ENCODE peak calls at places on chromosomes 16 and 17, in seven cellular contexts. One of them, this sample, is unnamed.

GRCh38 chr17:32120086-32120485 is 22.2 kb upstream of the RHOT1 start:
- DNase-seq in endothelial cell of umbilical vein: no peak
- DNase-seq in endothelial cell: no peak
- DNase-seq in NCI-H510A treated with DMSO at 0.1 percent for 48 hours: no peak
- DNase-seq in colonic mucosa: no peak
- DNase-seq in COR-L47: peak; percentile 56
- DNase-seq in heart left ventricle: no peak
- DNase-seq in this sample: no peak

GRCh38 chr17:40443196-40443987 is at the start of gene IGFBP4:
- DNase-seq in colonic mucosa: peak; percentile 86
- DNase-seq in COR-L47: peak; percentile 76
- DNase-seq in NCI-H510A treated with DMSO at 0.1 percent for 48 hours: peak; percentile 50
- DNase-seq in heart left ventricle: peak; percentile 86
- DNase-seq in endothelial cell: peak; percentile 88
- DNase-seq in endothelial cell of umbilical vein: peak; percentile 69
- DNase-seq in this sample: peak; percentile 84

GRCh38 chr17:40452074-40452787 is 9.0 kb downstream of the IGFBP4 start:
- DNase-seq in endothelial cell: no peak
- DNase-seq in COR-L47: no peak
- DNase-seq in endothelial cell of umbilical vein: no peak
- DNase-seq in NCI-H510A treated with DMSO at 0.1 percent for 48 hours: no peak
- DNase-seq in colonic mucosa: no peak
- DNase-seq in heart left ventricle: peak; percentile 59
- DNase-seq in this sample: no peak

GRCh38 chr16:2008009-2008526 is 1.6 kb downstream of the ZNF598 start:
- DNase-seq in colonic mucosa: peak; percentile 71
- DNase-seq in NCI-H510A treated with DMSO at 0.1 percent for 48 hours: no peak
- DNase-seq in COR-L47: no peak
- DNase-seq in endothelial cell of umbilical vein: peak; percentile 46
- DNase-seq in heart left ventricle: peak; percentile 24
- DNase-seq in endothelial cell: no peak
- DNase-seq in this sample: peak; percentile 68

GRCh38 chr17:50683434-50684287 is 24.1 kb downstream of the ANKRD40 start:
- DNase-seq in heart left ventricle: no peak
- DNase-seq in endothelial cell of umbilical vein: no peak
- DNase-seq in endothelial cell: no peak
- DNase-seq in COR-L47: no peak
- DNase-seq in colonic mucosa: no peak
- DNase-seq in NCI-H510A treated with DMSO at 0.1 percent for 48 hours: no peak
- DNase-seq in this sample: no peak

GRCh38 chr16:87765473-87765775 is 362 bp downstream of the KLHDC4 start:
- DNase-seq in endothelial cell of umbilical vein: peak; percentile 38
- DNase-seq in heart left ventricle: peak; percentile 21
- DNase-seq in NCI-H510A treated with DMSO at 0.1 percent for 48 hours: no peak
- DNase-seq in COR-L47: no peak
- DNase-seq in colonic mucosa: no peak
- DNase-seq in endothelial cell: peak; percentile 24
- DNase-seq in this sample: peak; percentile 15

GRCh38 chr17:61461967-61462733 is 9.9 kb downstream of the TBX4 start:
- DNase-seq in colonic mucosa: no peak
- DNase-seq in endothelial cell of umbilical vein: no peak
- DNase-seq in endothelial cell: no peak
- DNase-seq in NCI-H510A treated with DMSO at 0.1 percent for 48 hours: no peak
- DNase-seq in COR-L47: no peak
- DNase-seq in heart left ventricle: no peak
- DNase-seq in this sample: no peak

GRCh38 chr16:72560617-72561016 is 388.7 kb upstream of the PMFBP1 start:
- DNase-seq in heart left ventricle: no peak
- DNase-seq in endothelial cell: no peak
- DNase-seq in colonic mucosa: no peak
- DNase-seq in NCI-H510A treated with DMSO at 0.1 percent for 48 hours: no peak
- DNase-seq in COR-L47: peak; percentile 11
- DNase-seq in endothelial cell of umbilical vein: no peak
- DNase-seq in this sample: no peak

GRCh38 chr16:23504453-23505179 is 5.7 kb downstream of the GGA2 start:
- DNase-seq in heart left ventricle: no peak
- DNase-seq in colonic mucosa: peak; percentile 33
- DNase-seq in endothelial cell: no peak
- DNase-seq in endothelial cell of umbilical vein: peak; percentile 87
- DNase-seq in NCI-H510A treated with DMSO at 0.1 percent for 48 hours: no peak
- DNase-seq in COR-L47: peak; percentile 28
- DNase-seq in this sample: peak; percentile 42

GRCh38 chr17:10072086-10072485 is 126.3 kb downstream of the GAS7 start:
- DNase-seq in NCI-H510A treated with DMSO at 0.1 percent for 48 hours: no peak
- DNase-seq in endothelial cell of umbilical vein: no peak
- DNase-seq in endothelial cell: no peak
- DNase-seq in COR-L47: no peak
- DNase-seq in heart left ventricle: no peak
- DNase-seq in colonic mucosa: no peak
- DNase-seq in this sample: no peak

GRCh38 chr17:78839762-78840529 is 668 bp downstream of the USP36 start:
- DNase-seq in endothelial cell: peak; percentile 47
- DNase-seq in heart left ventricle: peak; percentile 54
- DNase-seq in COR-L47: no peak
- DNase-seq in NCI-H510A treated with DMSO at 0.1 percent for 48 hours: peak; percentile 28
- DNase-seq in colonic mucosa: peak; percentile 52
- DNase-seq in endothelial cell of umbilical vein: peak; percentile 27
- DNase-seq in this sample: peak; percentile 60

GRCh38 chr16:8966781-8967436 is 3.2 kb upstream of the USP7 start:
- DNase-seq in colonic mucosa: peak; percentile 56
- DNase-seq in endothelial cell: no peak
- DNase-seq in COR-L47: no peak
- DNase-seq in NCI-H510A treated with DMSO at 0.1 percent for 48 hours: no peak
- DNase-seq in endothelial cell of umbilical vein: no peak
- DNase-seq in heart left ventricle: no peak
- DNase-seq in this sample: peak; percentile 39

GRCh38 chr17:63250830-63251229 is 195.3 kb downstream of the CYB561 start:
- DNase-seq in colonic mucosa: no peak
- DNase-seq in NCI-H510A treated with DMSO at 0.1 percent for 48 hours: no peak
- DNase-seq in endothelial cell: no peak
- DNase-seq in COR-L47: no peak
- DNase-seq in endothelial cell of umbilical vein: no peak
- DNase-seq in heart left ventricle: no peak
- DNase-seq in this sample: no peak

GRCh38 chr16:53924311-53924860 is 220.4 kb downstream of the FTO start:
- DNase-seq in endothelial cell: no peak
- DNase-seq in NCI-H510A treated with DMSO at 0.1 percent for 48 hours: no peak
- DNase-seq in colonic mucosa: no peak
- DNase-seq in heart left ventricle: no peak
- DNase-seq in endothelial cell of umbilical vein: no peak
- DNase-seq in COR-L47: no peak
- DNase-seq in this sample: no peak

GRCh38 chr17:7889166-7889584 is 586 bp downstream of the CHD3 start:
- DNase-seq in COR-L47: peak; percentile 86
- DNase-seq in heart left ventricle: peak; percentile 96
- DNase-seq in endothelial cell: peak; percentile 49
- DNase-seq in NCI-H510A treated with DMSO at 0.1 percent for 48 hours: peak; percentile 93
- DNase-seq in endothelial cell of umbilical vein: peak; percentile 93
- DNase-seq in colonic mucosa: peak; percentile 98
- DNase-seq in this sample: peak; percentile 96

GRCh38 chr17:41975099-41976083 is 8.8 kb downstream of the CNP start:
- DNase-seq in COR-L47: no peak
- DNase-seq in colonic mucosa: no peak
- DNase-seq in endothelial cell of umbilical vein: no peak
- DNase-seq in heart left ventricle: no peak
- DNase-seq in NCI-H510A treated with DMSO at 0.1 percent for 48 hours: no peak
- DNase-seq in endothelial cell: no peak
- DNase-seq in this sample: no peak

GRCh38 chr17:45013021-45013997 is 38.1 kb downstream of the DCAKD start:
- DNase-seq in COR-L47: peak; percentile 73
- DNase-seq in endothelial cell of umbilical vein: no peak
- DNase-seq in heart left ventricle: no peak
- DNase-seq in NCI-H510A treated with DMSO at 0.1 percent for 48 hours: peak; percentile 75
- DNase-seq in colonic mucosa: peak; percentile 29
- DNase-seq in endothelial cell: no peak
- DNase-seq in this sample: no peak

GRCh38 chr16:85056211-85056748 is 28.7 kb downstream of the KIAA0513 start:
- DNase-seq in heart left ventricle: no peak
- DNase-seq in endothelial cell of umbilical vein: peak; percentile 35
- DNase-seq in COR-L47: no peak
- DNase-seq in colonic mucosa: no peak
- DNase-seq in endothelial cell: peak; percentile 31
- DNase-seq in NCI-H510A treated with DMSO at 0.1 percent for 48 hours: no peak
- DNase-seq in this sample: no peak

GRCh38 chr17:9977175-9977574 is 72.1 kb upstream of the RCVRN start:
- DNase-seq in endothelial cell: no peak
- DNase-seq in endothelial cell of umbilical vein: no peak
- DNase-seq in heart left ventricle: no peak
- DNase-seq in colonic mucosa: no peak
- DNase-seq in COR-L47: no peak
- DNase-seq in NCI-H510A treated with DMSO at 0.1 percent for 48 hours: no peak
- DNase-seq in this sample: no peak

GRCh38 chr16:86573646-86574508 is 4.5 kb upstream of the FOXL1 start:
- DNase-seq in endothelial cell of umbilical vein: no peak
- DNase-seq in heart left ventricle: no peak
- DNase-seq in endothelial cell: no peak
- DNase-seq in COR-L47: no peak
- DNase-seq in NCI-H510A treated with DMSO at 0.1 percent for 48 hours: no peak
- DNase-seq in colonic mucosa: no peak
- DNase-seq in this sample: no peak

GRCh38 chr17:63039899-63040602 is 74.0 kb downstream of the TANC2 start:
- DNase-seq in endothelial cell: no peak
- DNase-seq in heart left ventricle: no peak
- DNase-seq in COR-L47: peak; percentile 48
- DNase-seq in endothelial cell of umbilical vein: peak; percentile 5
- DNase-seq in NCI-H510A treated with DMSO at 0.1 percent for 48 hours: peak; percentile 75
- DNase-seq in colonic mucosa: no peak
- DNase-seq in this sample: no peak

GRCh38 chr16:53559552-53559951 is 56.5 kb upstream of the AKTIP start:
- DNase-seq in COR-L47: no peak
- DNase-seq in NCI-H510A treated with DMSO at 0.1 percent for 48 hours: no peak
- DNase-seq in endothelial cell: no peak
- DNase-seq in colonic mucosa: no peak
- DNase-seq in endothelial cell of umbilical vein: no peak
- DNase-seq in heart left ventricle: no peak
- DNase-seq in this sample: no peak

GRCh38 chr16:66300037-66300436 is 66.5 kb upstream of the CDH5 start:
- DNase-seq in endothelial cell: no peak
- DNase-seq in endothelial cell of umbilical vein: no peak
- DNase-seq in colonic mucosa: no peak
- DNase-seq in heart left ventricle: no peak
- DNase-seq in COR-L47: no peak
- DNase-seq in NCI-H510A treated with DMSO at 0.1 percent for 48 hours: no peak
- DNase-seq in this sample: no peak

GRCh38 chr17:44842748-44843147 is 4.9 kb upstream of the HIGD1B start:
- DNase-seq in endothelial cell of umbilical vein: no peak
- DNase-seq in COR-L47: no peak
- DNase-seq in endothelial cell: no peak
- DNase-seq in colonic mucosa: no peak
- DNase-seq in heart left ventricle: peak; percentile 29
- DNase-seq in NCI-H510A treated with DMSO at 0.1 percent for 48 hours: no peak
- DNase-seq in this sample: no peak

GRCh38 chr16:65315004-65315398 is 193.1 kb upstream of the CDH11 start:
- DNase-seq in NCI-H510A treated with DMSO at 0.1 percent for 48 hours: no peak
- DNase-seq in heart left ventricle: peak; percentile 65
- DNase-seq in endothelial cell: no peak
- DNase-seq in endothelial cell of umbilical vein: no peak
- DNase-seq in colonic mucosa: peak; percentile 19
- DNase-seq in COR-L47: no peak
- DNase-seq in this sample: no peak

GRCh38 chr16:46731691-46732555 is 16.2 kb downstream of the MYLK3 start:
- DNase-seq in COR-L47: no peak
- DNase-seq in colonic mucosa: no peak
- DNase-seq in endothelial cell of umbilical vein: no peak
- DNase-seq in heart left ventricle: peak; percentile 52
- DNase-seq in NCI-H510A treated with DMSO at 0.1 percent for 48 hours: no peak
- DNase-seq in endothelial cell: no peak
- DNase-seq in this sample: no peak

GRCh38 chr16:66344533-66345145 is 21.9 kb upstream of the CDH5 start:
- DNase-seq in colonic mucosa: peak; percentile 45
- DNase-seq in heart left ventricle: no peak
- DNase-seq in endothelial cell: peak; percentile 53
- DNase-seq in COR-L47: peak; percentile 53
- DNase-seq in endothelial cell of umbilical vein: peak; percentile 52
- DNase-seq in NCI-H510A treated with DMSO at 0.1 percent for 48 hours: peak; percentile 48
- DNase-seq in this sample: no peak

GRCh38 chr16:72131036-72131435 is 37.4 kb downstream of the DHX38 start:
- DNase-seq in colonic mucosa: no peak
- DNase-seq in NCI-H510A treated with DMSO at 0.1 percent for 48 hours: no peak
- DNase-seq in heart left ventricle: no peak
- DNase-seq in COR-L47: no peak
- DNase-seq in endothelial cell of umbilical vein: no peak
- DNase-seq in endothelial cell: no peak
- DNase-seq in this sample: no peak

GRCh38 chr17:3981455-3981854 is 17.2 kb upstream of the ATP2A3 start:
- DNase-seq in colonic mucosa: no peak
- DNase-seq in endothelial cell of umbilical vein: no peak
- DNase-seq in NCI-H510A treated with DMSO at 0.1 percent for 48 hours: no peak
- DNase-seq in endothelial cell: no peak
- DNase-seq in COR-L47: no peak
- DNase-seq in heart left ventricle: no peak
- DNase-seq in this sample: no peak

GRCh38 chr17:45376171-45376564 is 56.5 kb downstream of the ARHGAP27 start:
- DNase-seq in endothelial cell of umbilical vein: no peak
- DNase-seq in colonic mucosa: no peak
- DNase-seq in NCI-H510A treated with DMSO at 0.1 percent for 48 hours: peak; percentile 46
- DNase-seq in COR-L47: peak; percentile 49
- DNase-seq in endothelial cell: no peak
- DNase-seq in heart left ventricle: no peak
- DNase-seq in this sample: no peak

GRCh38 chr17:75549246-75550138 is 24.0 kb downstream of the LLGL2 start:
- DNase-seq in NCI-H510A treated with DMSO at 0.1 percent for 48 hours: peak; percentile 93
- DNase-seq in endothelial cell: no peak
- DNase-seq in colonic mucosa: peak; percentile 93
- DNase-seq in endothelial cell of umbilical vein: no peak
- DNase-seq in heart left ventricle: no peak
- DNase-seq in COR-L47: peak; percentile 91
- DNase-seq in this sample: peak; percentile 87

GRCh38 chr16:47461598-47462266 is 601 bp downstream of the PHKB start:
- DNase-seq in COR-L47: no peak
- DNase-seq in endothelial cell of umbilical vein: peak; percentile 71
- DNase-seq in heart left ventricle: no peak
- DNase-seq in endothelial cell: peak; percentile 54
- DNase-seq in colonic mucosa: peak; percentile 51
- DNase-seq in NCI-H510A treated with DMSO at 0.1 percent for 48 hours: peak; percentile 72
- DNase-seq in this sample: peak; percentile 26

GRCh38 chr17:7634384-7634783 is 4.4 kb downstream of the SHBG start:
- DNase-seq in NCI-H510A treated with DMSO at 0.1 percent for 48 hours: peak; percentile 3
- DNase-seq in COR-L47: no peak
- DNase-seq in endothelial cell: peak; percentile 86
- DNase-seq in colonic mucosa: peak; percentile 52
- DNase-seq in endothelial cell of umbilical vein: peak; percentile 51
- DNase-seq in heart left ventricle: no peak
- DNase-seq in this sample: no peak

GRCh38 chr17:49687878-49688491 is 10.1 kb upstream of the SPOP start:
- DNase-seq in heart left ventricle: no peak
- DNase-seq in endothelial cell of umbilical vein: peak; percentile 96
- DNase-seq in endothelial cell: peak; percentile 36
- DNase-seq in colonic mucosa: no peak
- DNase-seq in COR-L47: no peak
- DNase-seq in NCI-H510A treated with DMSO at 0.1 percent for 48 hours: peak; percentile 29
- DNase-seq in this sample: no peak

GRCh38 chr17:19719365-19720209 is 3.2 kb upstream of the SLC47A2 start:
- DNase-seq in endothelial cell: no peak
- DNase-seq in endothelial cell of umbilical vein: no peak
- DNase-seq in heart left ventricle: no peak
- DNase-seq in colonic mucosa: peak; percentile 43
- DNase-seq in COR-L47: no peak
- DNase-seq in NCI-H510A treated with DMSO at 0.1 percent for 48 hours: no peak
- DNase-seq in this sample: peak; percentile 52

GRCh38 chr16:49280022-49280741 is 1.5 kb downstream of the CBLN1 start:
- DNase-seq in endothelial cell: peak; percentile 67
- DNase-seq in NCI-H510A treated with DMSO at 0.1 percent for 48 hours: no peak
- DNase-seq in colonic mucosa: no peak
- DNase-seq in heart left ventricle: no peak
- DNase-seq in COR-L47: peak; percentile 12
- DNase-seq in endothelial cell of umbilical vein: no peak
- DNase-seq in this sample: no peak

GRCh38 chr16:26019885-26020284 is 328.1 kb downstream of the HS3ST4 start:
- DNase-seq in endothelial cell: no peak
- DNase-seq in heart left ventricle: no peak
- DNase-seq in colonic mucosa: no peak
- DNase-seq in COR-L47: no peak
- DNase-seq in NCI-H510A treated with DMSO at 0.1 percent for 48 hours: peak; percentile 98
- DNase-seq in endothelial cell of umbilical vein: no peak
- DNase-seq in this sample: no peak

GRCh38 chr16:495127-495748 is 32.3 kb upstream of the CAPN15 start:
- DNase-seq in endothelial cell of umbilical vein: peak; percentile 49
- DNase-seq in COR-L47: peak; percentile 28
- DNase-seq in colonic mucosa: no peak
- DNase-seq in heart left ventricle: no peak
- DNase-seq in NCI-H510A treated with DMSO at 0.1 percent for 48 hours: peak; percentile 4
- DNase-seq in endothelial cell: peak; percentile 61
- DNase-seq in this sample: peak; percentile 36

This sample was measured in transverse colon.